ENCODE peak calls at places on chromosome 19, in nine cellular contexts. L, X, W, G, I, R, E, Q and K are unnamed samples.

GRCh38 chr19:44341794-44342193 is 14.7 kb downstream of the ZNF112 start:
- DNase-seq in E (no peak), X (no peak), G (no peak), L (no peak), I (no peak), Q (no peak), R (no peak), W (no peak), K (no peak)

GRCh38 chr19:38596057-38596981 is 21.4 kb downstream of the MAP4K1 start:
- DNase-seq in X (no peak), Q (peak; percentile 15), G (peak; percentile 96), W (no peak), E (peak; percentile 68), I (peak; percentile 95), R (no peak), L (no peak), K (no peak)

GRCh38 chr19:48756686-48757085 is 1.4 kb downstream of the FGF21 start:
- DNase-seq in Q (no peak), X (no peak), L (no peak), E (no peak), W (no peak), R (no peak), G (no peak), I (no peak), K (no peak)

GRCh38 chr19:4516939-4517300 is 1.4 kb downstream of the PLIN4 start:
- DNase-seq in W (no peak), L (no peak), X (no peak), R (no peak), G (no peak), Q (no peak), E (no peak), I (no peak), K (no peak)

GRCh38 chr19:50460161-50460765 is 16.0 kb upstream of the EMC10 start:
- DNase-seq in R (peak; percentile 50), X (peak; percentile 34), L (no peak), G (no peak), E (peak; percentile 73), I (no peak), W (peak; percentile 85), Q (no peak), K (no peak)

GRCh38 chr19:45881909-45882528 is 3.9 kb downstream of the IRF2BP1 start:
- DNase-seq in G (peak; percentile 76), X (no peak), E (no peak), L (no peak), R (no peak), I (peak; percentile 58), Q (no peak), W (peak; percentile 30), K (no peak)

GRCh38 chr19:49591731-49592485 is 926 bp downstream of the PRR12 start:
- DNase-seq in W (peak; percentile 63), X (peak; percentile 38), E (peak; percentile 56), L (no peak), R (peak; percentile 26), I (peak; percentile 72), Q (peak; percentile 59), G (peak; percentile 78), K (peak; percentile 47)

GRCh38 chr19:1861599-1862031 is 1.8 kb downstream of the KLF16 start:
- DNase-seq in X (no peak), G (no peak), Q (no peak), W (no peak), R (no peak), I (peak; percentile 47), E (no peak), L (no peak), K (no peak)

GRCh38 chr19:7258042-7258839 is 36.0 kb downstream of the INSR start:
- DNase-seq in I (no peak), Q (no peak), R (no peak), L (no peak), X (no peak), W (no peak), G (no peak), E (no peak), K (no peak)

DNA sequence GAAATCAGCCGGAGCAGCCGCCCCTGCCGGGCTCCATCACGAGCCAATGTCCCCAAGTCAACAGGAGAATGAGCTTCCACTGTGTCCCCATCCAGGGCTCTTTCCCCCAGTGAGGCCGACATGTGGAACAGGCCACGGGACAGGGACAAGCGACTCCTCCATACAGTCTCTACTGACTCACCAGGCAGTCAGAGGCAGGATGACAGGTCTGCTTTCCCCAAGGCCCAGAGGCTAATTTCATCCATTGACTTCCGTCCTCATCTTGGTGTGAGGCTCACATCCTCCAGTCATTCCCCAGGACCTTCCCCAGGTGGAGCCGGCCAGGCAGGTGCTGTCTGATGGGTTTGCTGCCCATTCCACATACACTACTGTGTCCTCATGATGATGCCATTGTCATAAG is 3.5 kb downstream of the CEACAM6 start:
- DNase-seq in R (no peak), E (peak; percentile 87), I (no peak), Q (no peak), X (no peak), G (no peak), L (no peak), W (no peak), K (peak; percentile 7)
- H3K9me3 ChIP-seq in R (no peaks in the 10 kb centered on the region), E (no peaks in the 10 kb centered on the region), I (no peaks in the 10 kb centered on the region), Q (no peaks in the 10 kb centered on the region), X (no peaks in the 10 kb centered on the region), G (no peaks in the 10 kb centered on the region), L (no peaks in the 10 kb centered on the region), W (no peaks in the 10 kb centered on the region), K (no peaks in the 10 kb centered on the region)

GRCh38 chr19:10343495-10343894 is 4.1 kb upstream of the ICAM3 start:
- DNase-seq in X (no peak), I (no peak), W (no peak), G (no peak), E (no peak), Q (no peak), L (no peak), R (no peak), K (no peak)
- H2AFZ ChIP-seq in X (no peak overlapping the region), I (no peak overlapping the region), W (no peak overlapping the region), G (no peak overlapping the region), E (no peak overlapping the region), Q (no peak overlapping the region), L (no peak overlapping the region), R (no peak overlapping the region), K (no peak overlapping the region)

DNA sequence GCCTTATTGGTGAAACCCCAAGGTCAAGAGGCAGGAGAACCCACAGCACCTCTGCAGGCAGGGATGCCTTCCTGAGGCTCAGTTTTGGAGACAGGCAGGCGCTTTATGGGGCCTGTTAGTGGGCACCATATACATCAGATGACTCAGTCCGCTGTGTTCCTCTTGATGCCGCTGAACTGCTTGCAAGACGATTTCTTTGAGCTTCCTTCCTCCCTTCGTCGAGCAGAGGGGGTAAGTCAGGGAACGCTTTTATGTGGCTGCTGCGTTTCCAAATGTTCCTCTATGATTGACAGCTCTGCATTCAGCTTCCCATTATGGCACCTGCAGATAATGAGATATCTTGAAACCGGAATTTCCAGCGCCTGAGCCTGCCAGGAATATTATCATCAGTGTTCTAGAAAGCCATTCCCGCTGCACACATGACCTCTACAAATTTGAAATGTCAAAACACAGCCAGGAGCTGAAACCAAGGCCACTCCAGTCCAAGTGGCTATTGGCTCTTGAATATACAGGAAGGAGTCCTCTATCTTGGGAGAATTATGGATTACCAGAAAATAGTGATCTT is 257.0 kb downstream of the TSHZ3 start:
- DNase-seq in I (no peak), Q (no peak), R (no peak), E (no peak), W (no peak), G (no peak), X (no peak), L (no peak), K (no peak)
- H3K9me3 ChIP-seq in I (no peaks in the 10 kb centered on the region), Q (no peaks in the 10 kb centered on the region), R (no peaks in the 10 kb centered on the region), E (no peaks in the 10 kb centered on the region), W (no peaks in the 10 kb centered on the region), G (no peaks in the 10 kb centered on the region), X (no peaks in the 10 kb centered on the region), L (no peaks in the 10 kb centered on the region), K (no peaks in the 10 kb centered on the region)

DNA sequence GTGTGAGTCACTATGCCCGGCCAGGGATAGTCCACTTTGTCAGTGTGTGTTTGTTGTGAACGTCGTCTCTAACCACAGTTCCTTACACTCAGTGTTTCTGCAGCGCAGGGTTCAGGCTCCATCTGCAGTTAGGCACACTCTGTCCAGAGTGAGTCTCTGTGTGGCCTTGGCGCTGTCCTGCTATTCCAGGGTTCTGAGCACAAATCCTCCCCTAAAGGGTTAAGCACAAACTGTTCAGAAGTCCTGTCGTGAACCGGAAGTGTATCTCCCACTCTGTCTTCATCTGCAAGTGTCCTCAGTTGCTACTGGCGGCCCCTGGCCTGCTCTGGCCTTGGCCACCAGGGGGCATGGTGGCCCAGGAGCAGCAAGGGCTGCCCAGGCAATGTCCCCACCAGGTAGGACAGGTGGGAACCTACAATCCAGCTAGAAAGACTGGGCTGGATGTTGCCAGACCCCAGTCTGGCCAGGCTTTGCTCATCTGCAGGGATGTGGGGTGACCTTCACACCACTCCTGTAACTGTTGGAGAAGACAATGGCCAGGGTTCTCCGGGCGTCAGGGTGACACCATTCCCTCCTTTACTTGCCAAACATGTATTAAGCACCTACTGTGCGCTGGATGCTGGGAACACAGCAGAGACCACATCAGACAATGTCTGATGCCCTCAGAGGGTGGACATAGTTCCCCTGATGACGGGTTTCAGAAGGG is 38.6 kb upstream of the GATAD2A start:
- DNase-seq in R (peak; percentile 64), E (peak; percentile 85), I (peak; percentile 94), W (peak; percentile 92), X (peak; percentile 60), Q (peak; percentile 67), L (peak; percentile 44), G (peak; percentile 94), K (peak; percentile 78)
- H2AFZ ChIP-seq in R (peak overlapping the region; percentile 93), E (peak overlapping the region; percentile 74), I (peak overlapping the region; percentile 99), W (peak overlapping the region; percentile 90), X (peak overlapping the region; percentile 91), Q (peak overlapping the region; percentile 40), L (peak overlapping the region; percentile 89), G (no peak overlapping the region), K (peak overlapping the region; percentile 67)

GRCh38 chr19:19227217-19227616 is 15.5 kb downstream of the NCAN start:
- DNase-seq in Q (no peak), L (no peak), I (no peak), X (no peak), W (no peak), G (no peak), E (no peak), R (no peak), K (no peak)
- H3K9me3 ChIP-seq in Q (no peaks in the 10 kb centered on the region), L (no peaks in the 10 kb centered on the region), I (no peaks in the 10 kb centered on the region), X (no peaks in the 10 kb centered on the region), W (no peaks in the 10 kb centered on the region), G (no peaks in the 10 kb centered on the region), E (no peaks in the 10 kb centered on the region), R (no peaks in the 10 kb centered on the region), K (no peaks in the 10 kb centered on the region)

DNA sequence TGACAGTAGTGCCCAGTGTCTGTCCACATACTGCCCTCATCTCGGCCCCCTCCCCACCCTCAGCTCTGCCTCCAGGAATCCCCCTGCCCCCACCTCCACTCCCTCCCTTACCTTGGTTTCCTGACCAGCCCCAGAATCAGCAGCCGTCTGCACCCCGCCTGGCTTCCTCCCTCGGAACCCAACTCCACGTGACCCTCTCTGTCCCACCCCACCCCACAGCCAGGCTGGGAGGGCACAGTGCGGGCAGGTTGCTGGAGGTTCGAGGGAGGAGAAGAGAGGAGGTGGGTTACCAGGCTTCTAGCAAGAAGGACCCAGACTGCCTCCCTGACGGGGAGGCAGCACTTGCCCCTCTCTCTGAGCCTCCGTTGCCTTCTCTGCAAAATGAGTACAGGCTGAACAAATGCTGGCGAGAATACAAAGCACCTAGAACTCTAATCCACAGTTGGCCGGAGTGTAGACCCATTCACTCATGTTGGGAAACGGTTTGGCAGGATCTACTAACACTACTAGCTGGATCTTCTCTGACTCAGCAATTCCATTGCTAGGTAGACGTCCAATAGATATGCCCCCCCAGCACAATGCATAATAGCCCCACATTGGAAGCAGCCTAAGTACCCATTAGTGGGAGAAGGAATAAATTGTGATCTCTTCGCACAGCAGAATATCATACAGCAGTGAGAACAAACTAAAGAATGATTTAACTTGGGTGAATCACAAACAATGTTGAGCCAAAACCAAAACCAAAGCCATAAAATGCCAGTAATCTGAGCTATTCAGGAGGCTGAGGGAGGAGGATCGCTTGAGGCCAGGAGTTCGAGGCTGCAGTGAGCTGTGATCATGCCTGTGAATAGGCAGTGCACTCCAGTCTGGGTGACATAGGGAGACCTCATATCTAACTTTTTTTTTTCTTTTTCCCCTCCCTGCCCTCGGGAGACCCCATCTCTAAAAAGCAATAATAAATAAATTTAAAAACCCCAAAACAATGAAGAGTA is at the start of gene RASAL3:
- DNase-seq in E (no peak), G (peak; percentile 59), I (no peak), L (no peak), X (no peak), Q (no peak), R (no peak), W (peak; percentile 68), K (no peak)
- H2AFZ ChIP-seq in E (no peak within 1 kb of the TSS), G (no peak within 1 kb of the TSS), I (no peak within 1 kb of the TSS), L (no peak within 1 kb of the TSS), X (no peak within 1 kb of the TSS), Q (peak within 1 kb of the TSS; percentile 84), R (peak within 1 kb of the TSS; percentile 61), W (peak within 1 kb of the TSS; percentile 58), K (no peak within 1 kb of the TSS)